ENCODE peak calls at places on chromosomes 2 and 18, in ten cellular contexts. U is breast epithelium, J is HCT116, W is GM12878, Q is transverse colon, H is endothelial cell of umbilical vein, Z is HL-60, N is esophagus muscularis mucosa, E is K562, K is sigmoid colon. L is an unnamed sample.

GRCh38 chr2:152134488-152135280 is 35.8 kb upstream of the CACNB4 start:
- DNase-seq in U (no peak), J (no peak), W (peak), Q (no peak), H (peak), Z (no peak), N (no peak), E (peak), K (no peak), L (no peak)

GRCh38 chr2:240368746-240369724 is 66.4 kb upstream of the GPC1 start:
- DNase-seq in U (no peak), J (no peak), W (no peak), Q (no peak), H (no peak), Z (no peak), N (no peak), E (no peak), K (no peak), L (no peak)

GRCh38 chr2:67839242-67839641 is 223.6 kb downstream of the C1D start:
- DNase-seq in U (no peak), J (no peak), W (no peak), Q (no peak), H (no peak), Z (no peak), N (no peak), E (no peak), K (no peak), L (no peak)

GRCh38 chr2:40448476-40449079 is 3.3 kb downstream of the SLC8A1 start:
- DNase-seq in U (no peak), J (peak), W (no peak), Q (no peak), H (peak), Z (no peak), N (no peak), E (no peak), K (no peak), L (no peak)

GRCh38 chr2:37670378-37671012 is 947 bp downstream of the CDC42EP3 start:
- DNase-seq in U (no peak), J (no peak), W (no peak), Q (no peak), H (peak), Z (peak), N (no peak), E (no peak), K (peak), L (no peak)

GRCh38 chr2:184067502-184067901 is 530.8 kb upstream of the ZNF804A start:
- DNase-seq in U (no peak), J (no peak), W (no peak), Q (no peak), H (no peak), Z (no peak), N (no peak), E (no peak), K (no peak), L (no peak)

GRCh38 chr2:206217743-206218520 is 56.5 kb upstream of the ZDBF2 start:
- DNase-seq in U (no peak), J (no peak), W (no peak), Q (no peak), H (peak), Z (no peak), N (no peak), E (no peak), K (no peak), L (no peak)

GRCh38 chr2:237025090-237025865 is 60.4 kb upstream of the COPS8 start:
- DNase-seq in U (no peak), J (peak), W (no peak), Q (peak), H (peak), Z (peak), N (no peak), E (no peak), K (no peak), L (no peak)

GRCh38 chr18:12278765-12279682 is 24.9 kb downstream of the CIDEA start:
- DNase-seq in U (peak), J (no peak), W (no peak), Q (peak), H (peak), Z (no peak), N (peak), E (no peak), K (peak), L (no peak)

GRCh38 chr2:200966770-200967169 is 3.3 kb upstream of the ORC2 start:
- DNase-seq in U (no peak), J (peak), W (peak), Q (no peak), H (peak), Z (no peak), N (no peak), E (peak), K (no peak), L (no peak)

GRCh38 chr2:121502781-121503180 is 27.9 kb upstream of the RNU4ATAC start:
- DNase-seq in U (no peak), J (no peak), W (no peak), Q (no peak), H (peak), Z (no peak), N (no peak), E (no peak), K (no peak), L (no peak)

GRCh38 chr2:194252127-194252526 is 1404.9 kb upstream of the SLC39A10 start:
- DNase-seq in U (no peak), J (no peak), W (no peak), Q (no peak), H (no peak), Z (no peak), N (no peak), E (no peak), K (no peak), L (no peak)

GRCh38 chr2:120804446-120804845 is 68.8 kb downstream of the GLI2 start:
- DNase-seq in U (no peak), J (no peak), W (no peak), Q (no peak), H (no peak), Z (no peak), N (no peak), E (no peak), K (no peak), L (no peak)

GRCh38 chr2:165601866-165602636 is 132.6 kb downstream of the CSRNP3 start:
- DNase-seq in U (no peak), J (no peak), W (no peak), Q (no peak), H (no peak), Z (no peak), N (no peak), E (no peak), K (no peak), L (no peak)

GRCh38 chr2:213227458-213227857 is 56.8 kb upstream of the SPAG16 start:
- DNase-seq in U (no peak), J (no peak), W (peak), Q (no peak), H (no peak), Z (no peak), N (no peak), E (no peak), K (no peak), L (no peak)

GRCh38 chr2:67996772-67997527 is 65.9 kb downstream of the C1D start:
- DNase-seq in U (no peak), J (no peak), W (no peak), Q (no peak), H (peak), Z (no peak), N (no peak), E (no peak), K (no peak), L (no peak)

GRCh38 chr2:86622878-86623548 is 652 bp downstream of the RNF103 start:
- DNase-seq in U (no peak), J (no peak), W (no peak), Q (peak), H (peak), Z (no peak), N (no peak), E (peak), K (peak), L (peak)

GRCh38 chr2:160144278-160144990 is 55.6 kb downstream of the ITGB6 start:
- DNase-seq in U (no peak), J (no peak), W (no peak), Q (no peak), H (no peak), Z (no peak), N (no peak), E (no peak), K (no peak), L (no peak)

GRCh38 chr2:68466361-68466777 is 725 bp downstream of the FBXO48 start:
- DNase-seq in U (no peak), J (no peak), W (no peak), Q (peak), H (peak), Z (peak), N (no peak), E (no peak), K (no peak), L (no peak)

GRCh38 chr2:41160439-41160838 is 708.5 kb upstream of the SLC8A1 start:
- DNase-seq in U (no peak), J (no peak), W (no peak), Q (no peak), H (peak), Z (no peak), N (no peak), E (no peak), K (no peak), L (no peak)

GRCh38 chr18:76494541-76495403 is at the start of gene ZNF516:
- DNase-seq in U (no peak), J (no peak), W (no peak), Q (no peak), H (no peak), Z (no peak), N (no peak), E (no peak), K (no peak), L (peak)

GRCh38 chr2:10487144-10488104 is 39.3 kb upstream of the ODC1 start:
- DNase-seq in U (no peak), J (no peak), W (no peak), Q (no peak), H (no peak), Z (no peak), N (no peak), E (no peak), K (peak), L (peak)

GRCh38 chr2:229153946-229154345 is 117.1 kb downstream of the PID1 start:
- DNase-seq in U (no peak), J (no peak), W (no peak), Q (no peak), H (no peak), Z (no peak), N (no peak), E (no peak), K (no peak), L (no peak)

GRCh38 chr2:74497777-74498499 is 1.5 kb downstream of the LBX2 start:
- DNase-seq in U (no peak), J (no peak), W (no peak), Q (peak), H (no peak), Z (no peak), N (no peak), E (no peak), K (no peak), L (peak)

GRCh38 chr2:118668431-118669424 is 178.7 kb downstream of the EN1 start:
- DNase-seq in U (no peak), J (peak), W (no peak), Q (no peak), H (no peak), Z (no peak), N (peak), E (no peak), K (no peak), L (no peak)

GRCh38 chr2:33212151-33212550 is 264.3 kb upstream of the RASGRP3 start:
- DNase-seq in U (no peak), J (no peak), W (no peak), Q (no peak), H (peak), Z (no peak), N (no peak), E (peak), K (no peak), L (no peak)

GRCh38 chr2:38013158-38013752 is 62.7 kb downstream of the CYP1B1 start:
- DNase-seq in U (no peak), J (no peak), W (no peak), Q (no peak), H (no peak), Z (no peak), N (no peak), E (no peak), K (no peak), L (no peak)

GRCh38 chr2:174210861-174211260 is 37.5 kb downstream of the OLA1 start:
- DNase-seq in U (no peak), J (no peak), W (no peak), Q (no peak), H (no peak), Z (no peak), N (no peak), E (peak), K (no peak), L (no peak)

GRCh38 chr2:20221939-20222768 is 2.8 kb downstream of the SDC1 start:
- DNase-seq in U (no peak), J (no peak), W (peak), Q (no peak), H (no peak), Z (no peak), N (no peak), E (no peak), K (no peak), L (no peak)

GRCh38 chr2:20222769-20223344 is 2.1 kb downstream of the SDC1 start:
- DNase-seq in U (no peak), J (no peak), W (no peak), Q (no peak), H (no peak), Z (no peak), N (no peak), E (no peak), K (no peak), L (no peak)

GRCh38 chr2:20219763-20220380 is 5.1 kb downstream of the SDC1 start:
- DNase-seq in U (no peak), J (no peak), W (no peak), Q (no peak), H (no peak), Z (no peak), N (no peak), E (no peak), K (no peak), L (peak)

GRCh38 chr2:20223345-20224190 is 1.4 kb downstream of the SDC1 start:
- DNase-seq in U (peak), J (no peak), W (no peak), Q (no peak), H (peak), Z (no peak), N (no peak), E (no peak), K (no peak), L (peak)

GRCh38 chr2:20221169-20221938 is 3.6 kb downstream of the SDC1 start:
- DNase-seq in U (no peak), J (no peak), W (no peak), Q (no peak), H (no peak), Z (no peak), N (no peak), E (no peak), K (no peak), L (no peak)
- TF ChIP-seq POLR2AphosphoS5 in U (no peak), J (no peak), W (no peak), Q (no peak), H (no peak), Z (no peak), N (no peak), E (no peak), K (no peak), L (no peak)

GRCh38 chr2:224083631-224084030 is 44.5 kb upstream of the SERPINE2 start:
- DNase-seq in U (no peak), J (no peak), W (no peak), Q (peak), H (no peak), Z (no peak), N (no peak), E (no peak), K (no peak), L (no peak)

GRCh38 chr2:224085246-224085645 is 46.2 kb upstream of the SERPINE2 start:
- DNase-seq in U (no peak), J (peak), W (no peak), Q (no peak), H (no peak), Z (no peak), N (no peak), E (no peak), K (no peak), L (no peak)

GRCh38 chr2:224085811-224086210 is 46.7 kb upstream of the SERPINE2 start:
- DNase-seq in U (no peak), J (no peak), W (no peak), Q (no peak), H (no peak), Z (no peak), N (no peak), E (no peak), K (no peak), L (no peak)

GRCh38 chr2:224084266-224084892 is 45.3 kb upstream of the SERPINE2 start:
- DNase-seq in U (no peak), J (no peak), W (no peak), Q (no peak), H (no peak), Z (no peak), N (no peak), E (peak), K (no peak), L (no peak)

DNA sequence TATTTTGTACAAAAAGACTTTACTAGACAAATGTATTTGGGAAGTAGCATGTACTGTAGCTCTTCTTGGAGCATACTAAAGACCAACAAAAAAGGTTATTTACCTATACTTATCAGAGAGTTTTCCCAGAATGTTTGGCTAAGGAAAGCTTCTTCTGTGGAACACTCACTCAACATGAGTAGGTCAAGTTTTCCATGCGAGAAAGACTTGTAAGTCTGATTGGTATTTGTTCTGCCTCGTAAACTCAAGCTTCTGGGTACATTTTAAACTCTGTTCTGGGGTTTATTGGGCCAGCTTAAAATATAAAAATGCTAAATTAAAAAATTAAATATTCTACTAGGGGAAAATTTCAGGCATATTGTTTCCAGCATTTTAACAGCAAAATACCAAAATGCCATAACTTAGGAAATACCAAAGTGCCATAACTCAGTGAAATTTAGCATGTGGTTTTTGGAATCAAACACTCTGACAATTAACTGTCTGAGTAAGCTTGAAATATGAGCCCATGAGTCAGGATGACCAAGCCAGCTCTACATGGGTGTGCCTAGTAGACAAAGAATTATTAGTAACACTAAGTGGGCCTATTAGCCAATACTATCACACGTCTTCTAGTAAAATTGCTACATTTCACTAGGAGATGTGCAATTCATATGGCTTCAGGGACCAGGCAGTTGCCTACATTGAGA is 47.3 kb upstream of the SERPINE2 start:
- DNase-seq in U (no peak), J (peak), W (no peak), Q (no peak), H (peak), Z (no peak), N (no peak), E (no peak), K (no peak), L (no peak)
- H3K4me3 ChIP-seq in U (no peak), J (peak), W (no peak), Q (no peak), H (no peak), Z (no peak), N (no peak), E (no peak), K (no peak), L (no peak)

DNA sequence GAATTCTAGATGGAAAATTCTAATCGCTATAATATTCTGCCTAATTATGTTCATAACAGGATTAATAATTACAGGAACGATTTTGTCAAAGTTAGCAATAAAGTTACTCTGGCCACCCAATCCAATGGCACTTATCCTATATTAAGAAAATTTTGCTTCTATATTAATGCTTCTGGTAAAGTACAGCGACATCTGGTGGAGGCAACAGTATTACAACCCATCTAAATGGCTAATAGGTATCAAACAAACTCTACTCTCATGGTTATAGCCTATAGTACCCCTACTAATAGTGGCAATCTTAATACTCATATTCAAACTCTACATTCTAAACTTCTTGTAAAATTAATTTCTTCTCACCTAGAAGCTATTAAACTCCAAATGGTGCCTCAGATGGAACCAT is 1084.7 kb upstream of the LRRTM1 start:
- DNase-seq in U (no peak), J (peak), W (no peak), Q (no peak), H (no peak), Z (peak), N (no peak), E (peak), K (no peak), L (no peak)
- TF ChIP-seq CTCF in U (no peak), J (peak), W (peak), Q (no peak), H (no peak), Z (no peak), N (no peak), E (peak), K (no peak), L (no peak)

GRCh38 chr18:70415823-70416488 is 127.1 kb downstream of the SOCS6 start:
- DNase-seq in U (no peak), J (peak), W (no peak), Q (peak), H (no peak), Z (no peak), N (no peak), E (no peak), K (peak), L (no peak)
- TF ChIP-seq POLR2AphosphoS5 in U (no peak), J (peak), W (no peak), Q (no peak), H (no peak), Z (no peak), N (no peak), E (no peak), K (no peak), L (no peak)

GRCh38 chr2:101121174-101121573 is 30.0 kb downstream of the TBC1D8 start:
- DNase-seq in U (no peak), J (no peak), W (no peak), Q (peak), H (no peak), Z (no peak), N (no peak), E (no peak), K (no peak), L (no peak)

GRCh38 chr2:101124061-101124460 is 27.1 kb downstream of the TBC1D8 start:
- DNase-seq in U (no peak), J (no peak), W (no peak), Q (no peak), H (peak), Z (no peak), N (no peak), E (no peak), K (no peak), L (no peak)

GRCh38 chr2:101116841-101117552 is 34.2 kb downstream of the TBC1D8 start:
- DNase-seq in U (no peak), J (no peak), W (no peak), Q (no peak), H (no peak), Z (no peak), N (no peak), E (no peak), K (no peak), L (no peak)

GRCh38 chr2:101119431-101119830 is 31.8 kb downstream of the TBC1D8 start:
- DNase-seq in U (no peak), J (no peak), W (no peak), Q (no peak), H (no peak), Z (no peak), N (no peak), E (no peak), K (no peak), L (no peak)

DNA sequence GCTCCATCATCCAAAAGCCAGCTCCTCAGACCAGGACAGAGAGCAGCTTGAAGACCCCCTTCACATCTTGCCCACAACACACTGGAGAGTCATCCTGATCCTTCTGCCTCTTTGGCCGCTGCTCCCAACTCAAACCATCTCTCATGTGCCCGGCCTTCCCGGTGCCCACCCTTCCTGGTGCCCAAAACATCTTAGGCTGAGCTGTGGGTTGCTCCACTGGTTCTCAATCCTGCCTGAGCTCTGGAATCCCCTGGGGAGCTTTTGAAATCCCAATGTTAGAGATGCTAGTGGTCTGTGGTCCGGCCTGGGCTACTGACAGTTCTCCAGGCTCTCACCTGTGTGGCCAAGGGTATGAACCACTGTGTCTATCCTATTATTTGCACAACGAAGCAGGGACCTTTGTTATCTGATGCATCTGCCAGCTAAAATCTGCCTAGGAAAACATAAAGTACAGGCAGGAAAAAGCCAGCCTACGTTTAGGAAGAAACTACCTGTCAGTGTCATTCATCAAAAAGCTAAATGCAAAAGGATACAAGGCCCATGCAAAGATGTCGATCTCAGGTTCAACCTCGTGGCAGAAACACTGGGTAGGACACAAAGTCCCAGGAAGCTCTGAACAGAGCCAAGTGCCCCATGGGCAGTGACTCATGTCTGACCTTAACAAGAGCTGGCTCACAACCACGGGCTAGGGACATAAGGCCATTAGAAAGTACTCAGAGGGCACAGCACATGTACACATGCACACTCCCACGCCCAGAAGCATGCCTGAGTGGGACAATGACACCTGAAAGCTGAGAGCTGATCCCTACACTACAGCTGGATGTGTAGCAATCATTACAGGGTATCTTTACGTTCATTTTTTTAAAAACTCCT is 30.8 kb downstream of the TBC1D8 start:
- DNase-seq in U (peak), J (peak), W (no peak), Q (peak), H (peak), Z (no peak), N (no peak), E (no peak), K (peak), L (no peak)
- H3K4me3 ChIP-seq in U (no peak), J (no peak), W (no peak), Q (no peak), H (no peak), Z (no peak), N (no peak), E (no peak), K (no peak), L (no peak)